ENCODE peak calls at places on chromosomes 1 and 21, in nine cellular contexts. P, S, L, T, Q, R, C, E and B are unnamed samples.

GRCh38 chr1:41537257-41537656 is 52.8 kb upstream of the EDN2 start:
- DNase-seq in S (no peak), P (no peak), Q (no peak), E (peak), T (peak), C (no peak), L (peak), R (no peak), B (no peak)

GRCh38 chr1:193103759-193104495 is 1.3 kb downstream of the GLRX2 start:
- DNase-seq in Q (peak), S (no peak), P (no peak), T (no peak), E (no peak), C (no peak), L (no peak), R (no peak), B (peak)

GRCh38 chr1:93177991-93178390 is 2.2 kb downstream of the TMED5 start:
- DNase-seq in L (no peak), R (no peak), T (no peak), P (no peak), E (peak), S (no peak), C (no peak), Q (peak), B (no peak)

GRCh38 chr1:9615316-9616063 is 26.8 kb downstream of the TMEM201 start:
- DNase-seq in C (peak), R (no peak), L (peak), E (peak), Q (peak), T (no peak), P (no peak), S (peak), B (peak)

GRCh38 chr1:154615411-154615810 is 7.4 kb upstream of the ADAR start:
- DNase-seq in P (no peak), T (no peak), E (no peak), S (no peak), Q (no peak), C (no peak), L (no peak), R (no peak), B (no peak)

GRCh38 chr1:155553349-155553748 is 9.3 kb downstream of the ASH1L start:
- DNase-seq in Q (no peak), E (peak), P (no peak), R (no peak), S (no peak), C (no peak), T (no peak), L (no peak), B (no peak)

GRCh38 chr21:27094182-27094948 is 127.5 kb upstream of the ADAMTS5 start:
- DNase-seq in T (no peak), Q (peak), E (peak), C (no peak), P (no peak), L (no peak), S (no peak), R (no peak), B (no peak)

GRCh38 chr1:112541299-112541698 is 32.5 kb downstream of the WNT2B start:
- DNase-seq in P (no peak), C (no peak), Q (no peak), T (no peak), L (no peak), S (no peak), E (no peak), R (no peak), B (no peak)

DNA sequence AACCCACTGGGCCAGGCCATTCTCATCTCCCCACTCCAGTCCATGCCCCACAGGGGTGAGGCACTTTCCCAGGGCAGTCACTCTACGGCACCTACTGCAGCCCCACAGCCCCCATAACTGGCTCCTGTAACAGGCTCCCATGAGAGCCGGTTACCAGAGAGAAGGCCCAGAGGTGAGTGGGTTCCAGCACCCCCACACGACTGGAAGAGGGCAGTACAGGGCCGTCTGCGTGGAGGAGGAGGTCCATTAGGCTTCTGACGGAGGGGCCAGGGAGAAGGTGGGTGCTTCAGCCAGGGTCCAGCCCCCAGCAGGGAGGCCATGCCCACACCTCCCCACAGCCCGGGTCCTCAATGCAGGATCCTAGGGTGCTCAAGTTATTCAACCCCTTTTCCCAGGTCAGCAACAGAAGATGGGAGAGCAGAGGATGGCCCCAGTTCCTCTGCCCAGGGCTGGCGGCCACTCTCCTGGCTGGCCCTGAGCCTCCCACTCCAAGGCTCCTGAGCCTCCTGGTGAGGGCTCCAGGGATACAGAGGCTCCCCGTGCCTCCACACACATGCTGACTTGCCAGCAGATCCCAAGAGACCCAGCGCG is 1.6 kb downstream of the ACAP3 start:
- DNase-seq in Q (peak), T (no peak), E (no peak), R (no peak), S (peak), C (no peak), L (no peak), P (no peak), B (no peak)
- TF ChIP-seq CTCF in Q (peak), T (no peak), E (peak), R (peak), S (peak), C (no peak), L (no peak), P (no peak), B (peak)

DNA sequence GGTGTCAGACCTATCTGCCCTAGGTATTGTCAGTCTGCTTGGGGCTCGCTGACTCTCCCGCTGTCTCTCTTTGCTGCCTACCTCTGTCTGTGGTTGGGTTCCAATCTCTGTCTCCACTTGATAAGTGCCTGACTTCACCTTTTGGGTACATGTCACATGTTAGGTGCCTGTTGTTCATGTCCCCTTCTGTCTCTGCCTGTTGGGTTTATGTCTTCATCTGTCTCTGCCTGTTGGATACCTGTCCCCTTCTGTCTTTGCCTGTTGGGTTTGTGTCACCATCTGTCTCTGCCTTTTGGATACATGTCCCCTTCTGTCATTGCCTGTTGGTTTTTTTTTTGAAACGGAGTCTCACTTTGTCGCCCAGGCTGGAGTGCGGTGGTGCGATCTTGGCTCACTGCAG is 14.6 kb downstream of the RPS6KA1 start:
- DNase-seq in R (no peak), L (no peak), S (no peak), P (no peak), E (no peak), Q (no peak), T (no peak), C (no peak), B (no peak)
- H3K4me3 ChIP-seq in R (no peak), L (no peak), S (no peak), P (no peak), E (no peak), Q (no peak), T (peak), C (no peak), B (no peak)

DNA sequence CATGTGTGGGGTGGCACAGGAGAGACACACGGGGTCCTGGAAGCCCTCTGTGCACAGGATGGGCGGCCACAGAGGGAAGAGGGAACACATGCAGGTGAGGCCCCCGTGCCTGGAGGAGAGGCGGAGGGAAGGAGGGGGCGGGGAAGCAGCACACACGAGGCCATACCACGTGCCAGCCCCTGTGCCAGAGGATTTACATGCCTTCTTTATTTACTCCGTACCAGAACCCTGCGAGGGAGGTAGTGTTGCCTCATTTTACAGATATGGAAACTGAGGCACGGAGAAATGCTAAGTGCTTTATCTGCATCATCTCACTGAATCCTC is 56.1 kb downstream of the ARHGEF10L start:
- DNase-seq in C (no peak), R (no peak), Q (no peak), E (no peak), T (no peak), S (no peak), L (no peak), P (no peak), B (no peak)
- TF ChIP-seq CTCF in C (no peak), R (no peak), Q (no peak), E (no peak), T (no peak), S (no peak), L (no peak), P (no peak), B (no peak)

GRCh38 chr1:23399229-23399628 is 25.3 kb downstream of the TCEA3 start:
- DNase-seq in Q (no peak), T (no peak), S (no peak), R (no peak), P (no peak), E (no peak), L (no peak), C (no peak), B (no peak)
- H3K4me3 ChIP-seq in Q (no peak), T (no peak), S (no peak), R (no peak), P (no peak), E (no peak), L (no peak), C (no peak), B (no peak)